ENCODE peak calls at places on chromosomes 2 and 18, in ten cellular contexts. I is epithelial cell of esophagus; F is gastrocnemius medialis; L is activated CD8-positive, alpha-beta T cell treated with anti-CD3 and anti-CD28 coated beads for 36 hours; C is NCI-H510A treated with DMSO at 0.1 percent for 48 hours; Q is cardiac muscle cell; O is psoas muscle; S is ACHN; X is Ammon's horn; M is mucosa of descending colon. D is an unnamed sample.

GRCh38 chr18:52236134-52236533 is 103.9 kb upstream of the DCC start:
- DNase-seq in I (peak), X (no peak), M (no peak), O (no peak), Q (peak), C (no peak), F (no peak), L (no peak), S (no peak), D (no peak)

GRCh38 chr2:120516323-120517314 is 170.7 kb downstream of the INHBB start:
- DNase-seq in F (no peak), C (no peak), M (no peak), Q (peak), O (no peak), I (no peak), X (no peak), S (no peak), L (no peak), D (no peak)

GRCh38 chr18:44937985-44938384 is 257.3 kb downstream of the SETBP1 start:
- DNase-seq in Q (no peak), X (no peak), F (no peak), I (no peak), L (no peak), O (no peak), C (no peak), M (no peak), S (no peak), D (no peak)

GRCh38 chr2:240184656-240185055 is 44.2 kb upstream of the OTOS start:
- DNase-seq in X (no peak), L (no peak), S (no peak), I (no peak), O (no peak), F (no peak), Q (no peak), M (no peak), C (no peak), D (no peak)

GRCh38 chr2:9228088-9228751 is 21.6 kb downstream of the ASAP2 start:
- DNase-seq in S (no peak), M (no peak), F (no peak), X (no peak), C (no peak), Q (peak), L (no peak), I (no peak), O (no peak), D (no peak)

GRCh38 chr2:187922841-187923240 is 368.6 kb upstream of the TFPI start:
- DNase-seq in X (no peak), Q (no peak), S (no peak), O (no peak), F (no peak), I (no peak), M (no peak), L (no peak), C (no peak), D (no peak)

GRCh38 chr2:218329027-218329825 is 27.4 kb upstream of the CATIP start:
- DNase-seq in F (no peak), M (no peak), L (no peak), I (no peak), O (no peak), X (no peak), S (no peak), Q (no peak), C (peak), D (no peak)

GRCh38 chr2:225074366-225074765 is 32.1 kb upstream of the DOCK10 start:
- DNase-seq in F (no peak), S (no peak), I (no peak), O (no peak), X (no peak), Q (no peak), M (no peak), C (no peak), L (no peak), D (no peak)

GRCh38 chr2:127588241-127588640 is 52.8 kb downstream of the MYO7B start:
- DNase-seq in F (no peak), Q (no peak), C (no peak), X (no peak), O (no peak), L (no peak), S (no peak), M (no peak), I (no peak), D (no peak)

GRCh38 chr2:180077295-180077906 is 70.3 kb upstream of the CWC22 start:
- DNase-seq in O (no peak), Q (peak), F (no peak), L (no peak), M (no peak), S (peak), C (peak), X (no peak), I (peak), D (no peak)

GRCh38 chr2:111030271-111030891 is 90.3 kb upstream of the BCL2L11 start:
- DNase-seq in F (no peak), X (no peak), L (no peak), I (peak), C (no peak), M (no peak), O (no peak), S (peak), Q (no peak), D (peak)

GRCh38 chr2:118723394-118723793 is 124.1 kb downstream of the EN1 start:
- DNase-seq in X (no peak), O (no peak), M (no peak), C (no peak), Q (peak), S (peak), F (no peak), L (no peak), I (no peak), D (no peak)

GRCh38 chr18:49225160-49225559 is 235.3 kb downstream of the DYM start:
- DNase-seq in O (no peak), Q (peak), L (no peak), I (no peak), X (no peak), C (no peak), M (no peak), S (no peak), F (no peak), D (no peak)

GRCh38 chr18:73318732-73319479 is 451.1 kb upstream of the NETO1 start:
- DNase-seq in L (no peak), Q (no peak), C (no peak), X (peak), M (no peak), F (no peak), I (peak), O (no peak), S (no peak), D (no peak)

GRCh38 chr2:100619951-100620350 is 57.2 kb downstream of the PDCL3 start:
- DNase-seq in O (no peak), F (no peak), C (no peak), S (no peak), I (no peak), L (no peak), Q (no peak), X (no peak), M (no peak), D (peak)

D was measured in ecto neural progenitor cell.